ENCODE peak calls at places on chromosome 19, in eight cellular contexts. T, X, J, O, Q, G, F and K are unnamed samples.

GRCh38 chr19:54576411-54576976 is 2.9 kb downstream of the LILRA2 start:
- DNase-seq in F (no peak), O (no peak), G (no peak), Q (no peak), J (no peak), X (no peak), T (no peak), K (no peak)

GRCh38 chr19:12778020-12778904 is 2.9 kb upstream of the HOOK2 start:
- DNase-seq in X (peak; percentile 78), T (no peak), F (peak; percentile 82), J (no peak), Q (peak; percentile 9), O (peak; percentile 50), G (peak; percentile 86), K (peak; percentile 78)

GRCh38 chr19:14496849-14497346 is 971 bp upstream of the GIPC1 start:
- DNase-seq in Q (peak; percentile 83), F (no peak), T (no peak), O (no peak), J (no peak), X (no peak), G (no peak), K (peak; percentile 88)

GRCh38 chr19:771332-771785 is 20.4 kb downstream of the MISP start:
- DNase-seq in X (peak; percentile 77), O (no peak), G (no peak), Q (no peak), T (no peak), J (no peak), F (peak; percentile 58), K (peak; percentile 56)

GRCh38 chr19:3054972-3055740 is 7.1 kb downstream of the TLE5 start:
- DNase-seq in G (no peak), O (no peak), F (peak; percentile 41), T (no peak), J (no peak), Q (peak; percentile 63), X (no peak), K (peak; percentile 84)

GRCh38 chr19:29928831-29929230 is 13.2 kb upstream of the URI1 start:
- DNase-seq in Q (no peak), O (no peak), F (no peak), G (no peak), T (no peak), J (no peak), X (no peak), K (no peak)

GRCh38 chr19:38047641-38048040 is 140.6 kb downstream of the SIPA1L3 start:
- DNase-seq in Q (no peak), G (no peak), X (peak; percentile 15), J (no peak), T (no peak), O (no peak), F (no peak), K (no peak)

GRCh38 chr19:23002690-23003422 is at the start of gene ZNF728:
- DNase-seq in G (peak; percentile 54), X (no peak), O (no peak), T (peak; percentile 20), Q (no peak), J (no peak), F (no peak), K (peak; percentile 1)

GRCh38 chr19:33819875-33820781 is 23.5 kb downstream of the KCTD15 start:
- DNase-seq in T (peak; percentile 30), Q (peak; percentile 5), O (peak; percentile 12), G (peak; percentile 78), X (peak; percentile 33), F (peak; percentile 75), J (peak; percentile 39), K (peak; percentile 59)

GRCh38 chr19:45113628-45114027 is 20.6 kb downstream of the PPP1R37 start:
- DNase-seq in T (no peak), X (no peak), F (no peak), O (no peak), G (no peak), J (no peak), Q (no peak), K (no peak)

GRCh38 chr19:804419-805160 is 7.3 kb downstream of the PTBP1 start:
- DNase-seq in G (no peak), F (no peak), O (no peak), T (no peak), Q (no peak), J (no peak), X (no peak), K (no peak)

GRCh38 chr19:45179063-45179847 is 671 bp downstream of the BLOC1S3 start:
- DNase-seq in Q (no peak), X (peak; percentile 26), T (no peak), G (no peak), J (no peak), O (peak; percentile 28), F (peak; percentile 42), K (peak; percentile 44)

GRCh38 chr19:38290631-38291147 is 13.4 kb upstream of the C19orf33 start:
- DNase-seq in F (peak; percentile 97), Q (peak; percentile 81), G (peak; percentile 93), T (no peak), X (no peak), O (no peak), J (no peak), K (peak; percentile 96)

GRCh38 chr19:9865732-9866627 is 30.9 kb downstream of the PIN1 start:
- DNase-seq in T (no peak), O (no peak), Q (no peak), F (no peak), G (no peak), J (no peak), X (peak; percentile 83), K (no peak)